ENCODE peak calls at places on chromosomes 16 and 17, in eight cellular contexts. One of them, this sample, is unnamed.

GRCh38 chr16:10828851-10829331 is 10.3 kb upstream of the TVP23A start:
- DNase-seq in Caco-2: no peak
- DNase-seq in EL: peak
- DNase-seq in Calu3: peak
- DNase-seq in epithelial cell of esophagus: peak
- DNase-seq in skeletal muscle cell: peak
- DNase-seq in HEK293T: no peak
- DNase-seq in LoVo: peak
- DNase-seq in this sample: peak

GRCh38 chr17:77509599-77509998 is 368.8 kb downstream of the SEC14L1 start:
- DNase-seq in Caco-2: no peak
- DNase-seq in EL: no peak
- DNase-seq in Calu3: no peak
- DNase-seq in epithelial cell of esophagus: no peak
- DNase-seq in skeletal muscle cell: no peak
- DNase-seq in HEK293T: no peak
- DNase-seq in LoVo: no peak
- DNase-seq in this sample: no peak

GRCh38 chr16:8109510-8110369 is 480.6 kb downstream of the TMEM114 start:
- DNase-seq in Caco-2: no peak
- DNase-seq in EL: no peak
- DNase-seq in Calu3: no peak
- DNase-seq in epithelial cell of esophagus: no peak
- DNase-seq in skeletal muscle cell: no peak
- DNase-seq in HEK293T: no peak
- DNase-seq in LoVo: peak
- DNase-seq in this sample: no peak

GRCh38 chr16:1030381-1030901 is 42.1 kb upstream of the SSTR5 start:
- DNase-seq in Caco-2: no peak
- DNase-seq in EL: no peak
- DNase-seq in Calu3: no peak
- DNase-seq in epithelial cell of esophagus: no peak
- DNase-seq in skeletal muscle cell: no peak
- DNase-seq in HEK293T: no peak
- DNase-seq in LoVo: no peak
- DNase-seq in this sample: no peak

GRCh38 chr17:2954898-2955445 is 108.4 kb downstream of the OR1D5 start:
- DNase-seq in Caco-2: peak
- DNase-seq in EL: peak
- DNase-seq in Calu3: peak
- DNase-seq in epithelial cell of esophagus: peak
- DNase-seq in skeletal muscle cell: peak
- DNase-seq in HEK293T: no peak
- DNase-seq in LoVo: peak
- DNase-seq in this sample: peak

GRCh38 chr17:39666601-39667261 is 1.5 kb upstream of the PNMT start:
- DNase-seq in Caco-2: no peak
- DNase-seq in EL: no peak
- DNase-seq in Calu3: peak
- DNase-seq in epithelial cell of esophagus: no peak
- DNase-seq in skeletal muscle cell: no peak
- DNase-seq in HEK293T: no peak
- DNase-seq in LoVo: no peak
- DNase-seq in this sample: no peak

GRCh38 chr17:50304781-50305404 is 30.6 kb downstream of the TMEM92 start:
- DNase-seq in Caco-2: no peak
- DNase-seq in EL: no peak
- DNase-seq in Calu3: no peak
- DNase-seq in epithelial cell of esophagus: no peak
- DNase-seq in skeletal muscle cell: no peak
- DNase-seq in HEK293T: no peak
- DNase-seq in LoVo: no peak
- DNase-seq in this sample: no peak

GRCh38 chr16:68790130-68790761 is 53.1 kb upstream of the TANGO6 start:
- DNase-seq in Caco-2: peak
- DNase-seq in EL: peak
- DNase-seq in Calu3: peak
- DNase-seq in epithelial cell of esophagus: peak
- DNase-seq in skeletal muscle cell: peak
- DNase-seq in HEK293T: no peak
- DNase-seq in LoVo: peak
- DNase-seq in this sample: no peak

GRCh38 chr17:41650794-41651624 is 26.6 kb upstream of the KRT17 start:
- DNase-seq in Caco-2: no peak
- DNase-seq in EL: no peak
- DNase-seq in Calu3: no peak
- DNase-seq in epithelial cell of esophagus: no peak
- DNase-seq in skeletal muscle cell: no peak
- DNase-seq in HEK293T: no peak
- DNase-seq in LoVo: no peak
- DNase-seq in this sample: no peak

GRCh38 chr17:7634384-7634783 is 4.4 kb downstream of the SHBG start:
- DNase-seq in Caco-2: peak
- DNase-seq in EL: peak
- DNase-seq in Calu3: peak
- DNase-seq in epithelial cell of esophagus: peak
- DNase-seq in skeletal muscle cell: no peak
- DNase-seq in HEK293T: peak
- DNase-seq in LoVo: no peak
- DNase-seq in this sample: no peak

GRCh38 chr16:7182510-7183109 is 150.0 kb upstream of the RBFOX1 start:
- DNase-seq in Caco-2: peak
- DNase-seq in EL: no peak
- DNase-seq in Calu3: no peak
- DNase-seq in epithelial cell of esophagus: no peak
- DNase-seq in skeletal muscle cell: no peak
- DNase-seq in HEK293T: no peak
- DNase-seq in LoVo: no peak
- DNase-seq in this sample: no peak

GRCh38 chr17:11807606-11808005 is 189.7 kb downstream of the ZNF18 start:
- DNase-seq in Caco-2: no peak
- DNase-seq in EL: no peak
- DNase-seq in Calu3: no peak
- DNase-seq in epithelial cell of esophagus: no peak
- DNase-seq in skeletal muscle cell: no peak
- DNase-seq in HEK293T: no peak
- DNase-seq in LoVo: no peak
- DNase-seq in this sample: no peak

GRCh38 chr17:2295575-2295974 is 8.0 kb downstream of the SMG6 start:
- DNase-seq in Caco-2: no peak
- DNase-seq in EL: no peak
- DNase-seq in Calu3: no peak
- DNase-seq in epithelial cell of esophagus: peak
- DNase-seq in skeletal muscle cell: no peak
- DNase-seq in HEK293T: no peak
- DNase-seq in LoVo: no peak
- DNase-seq in this sample: no peak

GRCh38 chr17:75288784-75289121 is 480 bp downstream of the SLC25A19 start:
- DNase-seq in Caco-2: peak
- DNase-seq in EL: peak
- DNase-seq in Calu3: peak
- DNase-seq in epithelial cell of esophagus: peak
- DNase-seq in skeletal muscle cell: no peak
- DNase-seq in HEK293T: peak
- DNase-seq in LoVo: peak
- DNase-seq in this sample: no peak

GRCh38 chr17:61478026-61478789 is 26.0 kb downstream of the TBX4 start:
- DNase-seq in Caco-2: no peak
- DNase-seq in EL: no peak
- DNase-seq in Calu3: no peak
- DNase-seq in epithelial cell of esophagus: no peak
- DNase-seq in skeletal muscle cell: no peak
- DNase-seq in HEK293T: no peak
- DNase-seq in LoVo: no peak
- DNase-seq in this sample: no peak

GRCh38 chr17:29566473-29567361 is at the start of gene ABHD15:
- DNase-seq in Caco-2: peak
- DNase-seq in EL: peak
- DNase-seq in Calu3: peak
- DNase-seq in epithelial cell of esophagus: peak
- DNase-seq in skeletal muscle cell: no peak
- DNase-seq in HEK293T: peak
- DNase-seq in LoVo: peak
- DNase-seq in this sample: no peak

GRCh38 chr17:325270-325976 is 27.2 kb downstream of the RPH3AL start:
- DNase-seq in Caco-2: no peak
- DNase-seq in EL: no peak
- DNase-seq in Calu3: no peak
- DNase-seq in epithelial cell of esophagus: no peak
- DNase-seq in skeletal muscle cell: no peak
- DNase-seq in HEK293T: no peak
- DNase-seq in LoVo: no peak
- DNase-seq in this sample: no peak

GRCh38 chr17:44002141-44002848 is 2.1 kb upstream of the NAGS start:
- DNase-seq in Caco-2: no peak
- DNase-seq in EL: peak
- DNase-seq in Calu3: no peak
- DNase-seq in epithelial cell of esophagus: peak
- DNase-seq in skeletal muscle cell: peak
- DNase-seq in HEK293T: no peak
- DNase-seq in LoVo: no peak
- DNase-seq in this sample: peak

GRCh38 chr16:67415872-67416793 is at the start of gene ZDHHC1:
- DNase-seq in Caco-2: no peak
- DNase-seq in EL: peak
- DNase-seq in Calu3: peak
- DNase-seq in epithelial cell of esophagus: peak
- DNase-seq in skeletal muscle cell: no peak
- DNase-seq in HEK293T: peak
- DNase-seq in LoVo: peak
- DNase-seq in this sample: no peak

GRCh38 chr16:595942-596735 is 6.3 kb downstream of the RAB40C start:
- DNase-seq in Caco-2: no peak
- DNase-seq in EL: no peak
- DNase-seq in Calu3: no peak
- DNase-seq in epithelial cell of esophagus: peak
- DNase-seq in skeletal muscle cell: no peak
- DNase-seq in HEK293T: no peak
- DNase-seq in LoVo: no peak
- DNase-seq in this sample: no peak

GRCh38 chr17:61401280-61402072 is 1.8 kb downstream of the TBX2 start:
- DNase-seq in Caco-2: no peak
- DNase-seq in EL: peak
- DNase-seq in Calu3: no peak
- DNase-seq in epithelial cell of esophagus: no peak
- DNase-seq in skeletal muscle cell: no peak
- DNase-seq in HEK293T: no peak
- DNase-seq in LoVo: no peak
- DNase-seq in this sample: no peak

GRCh38 chr16:73015612-73016487 is 32.1 kb downstream of the ZFHX3 start:
- DNase-seq in Caco-2: no peak
- DNase-seq in EL: no peak
- DNase-seq in Calu3: peak
- DNase-seq in epithelial cell of esophagus: peak
- DNase-seq in skeletal muscle cell: no peak
- DNase-seq in HEK293T: no peak
- DNase-seq in LoVo: no peak
- DNase-seq in this sample: no peak

GRCh38 chr16:89422527-89422904 is 67.8 kb downstream of the ANKRD11 start:
- DNase-seq in Caco-2: no peak
- DNase-seq in EL: peak
- DNase-seq in Calu3: no peak
- DNase-seq in epithelial cell of esophagus: no peak
- DNase-seq in skeletal muscle cell: no peak
- DNase-seq in HEK293T: no peak
- DNase-seq in LoVo: no peak
- DNase-seq in this sample: no peak

GRCh38 chr17:57158296-57158695 is 73.2 kb downstream of the AKAP1 start:
- DNase-seq in Caco-2: no peak
- DNase-seq in EL: no peak
- DNase-seq in Calu3: no peak
- DNase-seq in epithelial cell of esophagus: peak
- DNase-seq in skeletal muscle cell: no peak
- DNase-seq in HEK293T: no peak
- DNase-seq in LoVo: no peak
- DNase-seq in this sample: no peak

GRCh38 chr17:42665581-42666001 is 6.5 kb downstream of the TUBG2 start:
- DNase-seq in Caco-2: no peak
- DNase-seq in EL: no peak
- DNase-seq in Calu3: no peak
- DNase-seq in epithelial cell of esophagus: no peak
- DNase-seq in skeletal muscle cell: no peak
- DNase-seq in HEK293T: no peak
- DNase-seq in LoVo: no peak
- DNase-seq in this sample: no peak

GRCh38 chr17:79892457-79893236 is 53.4 kb upstream of the CBX4 start:
- DNase-seq in Caco-2: no peak
- DNase-seq in EL: no peak
- DNase-seq in Calu3: peak
- DNase-seq in epithelial cell of esophagus: peak
- DNase-seq in skeletal muscle cell: no peak
- DNase-seq in HEK293T: no peak
- DNase-seq in LoVo: peak
- DNase-seq in this sample: no peak

This sample was measured in AG04450.